ENCODE peak calls at places on chromosomes 7 and 10, in five cellular contexts. G, Y, R, F and E are unnamed samples.

GRCh38 chr10:88386878-88387773 is 196.0 kb downstream of the RNLS start:
- DNase-seq in Y (peak), R (peak), G (peak), F (no peak), E (peak)

GRCh38 chr10:86632951-86633350 is 21.4 kb upstream of the OPN4 start:
- DNase-seq in Y (no peak), R (no peak), G (no peak), F (no peak), E (no peak)

GRCh38 chr7:156497776-156498509 is 142.6 kb upstream of the RNF32 start:
- DNase-seq in G (no peak), R (no peak), F (no peak), Y (no peak), E (no peak)

GRCh38 chr10:71081229-71081560 is 131.2 kb upstream of the UNC5B start:
- DNase-seq in R (no peak), G (no peak), F (no peak), Y (no peak), E (peak)

GRCh38 chr10:65941098-65941655 is 984.7 kb upstream of the LRRTM3 start:
- DNase-seq in R (no peak), Y (no peak), G (no peak), F (peak), E (no peak)

GRCh38 chr10:125201791-125202622 is 41.6 kb upstream of the CTBP2 start:
- DNase-seq in G (no peak), Y (no peak), F (no peak), R (no peak), E (peak)

GRCh38 chr7:143299840-143300239 is 11.7 kb downstream of the CASP2 start:
- DNase-seq in F (peak), G (peak), Y (peak), R (peak), E (no peak)

GRCh38 chr7:153507885-153508284 is 544.3 kb upstream of the DPP6 start:
- DNase-seq in G (no peak), R (no peak), Y (no peak), F (no peak), E (no peak)

GRCh38 chr10:119251315-119251708 is 43.9 kb downstream of the GRK5 start:
- DNase-seq in Y (no peak), F (no peak), G (peak), R (peak), E (peak)

GRCh38 chr10:103382769-103383168 is 13.5 kb downstream of the ATP5MK start:
- DNase-seq in Y (no peak), F (no peak), G (no peak), R (no peak), E (no peak)

GRCh38 chr7:130923930-130924329 is 189.9 kb upstream of the KLF14 start:
- DNase-seq in F (no peak), Y (no peak), R (no peak), G (no peak), E (no peak)

GRCh38 chr10:52287853-52288252 is 26.2 kb upstream of the DKK1 start:
- DNase-seq in R (no peak), F (no peak), Y (no peak), G (no peak), E (no peak)